ENCODE peak calls at places on chromosomes 4 and X, in eight cellular contexts. I is fibroblast of lung, U is neural crest cell, A is GM13977, W is OCI-LY7, D is endothelial cell, Q is endodermal cell, O is Calu3. L is an unnamed sample.

GRCh38 chrX:9604111-9604907 is 139.5 kb downstream of the TBL1X start:
- DNase-seq in I (no peak), U (no peak), A (no peak), W (no peak), D (no peak), Q (no peak), O (no peak), L (no peak)

GRCh38 chr4:158051401-158052235 is 121.2 kb downstream of the GASK1B start:
- DNase-seq in I (peak; percentile 94), U (no peak), A (no peak), W (no peak), D (no peak), Q (no peak), O (no peak), L (no peak)

GRCh38 chr4:95547708-95548471 is 883 bp downstream of the UNC5C start:
- DNase-seq in I (no peak), U (peak; percentile 41), A (no peak), W (no peak), D (peak; percentile 28), Q (peak; percentile 68), O (no peak), L (peak; percentile 17)

GRCh38 chr4:40377462-40378385 is 42.6 kb downstream of the CHRNA9 start:
- DNase-seq in I (peak; percentile 31), U (no peak), A (no peak), W (no peak), D (no peak), Q (no peak), O (no peak), L (no peak)

GRCh38 chrX:140715787-140716186 is 6.2 kb downstream of the LINC00632 start:
- DNase-seq in I (peak; percentile 84), U (no peak), A (no peak), W (no peak), D (no peak), Q (no peak), O (no peak), L (no peak)

GRCh38 chrX:131650637-131651410 is 107.0 kb downstream of the OR13H1 start:
- DNase-seq in I (no peak), U (no peak), A (no peak), W (no peak), D (no peak), Q (no peak), O (no peak), L (no peak)

GRCh38 chrX:64975491-64975890 is 759 bp downstream of the ZC4H2 start:
- DNase-seq in I (peak; percentile 3), U (peak; percentile 29), A (no peak), W (peak; percentile 49), D (peak; percentile 27), Q (peak; percentile 72), O (peak; percentile 33), L (no peak)

GRCh38 chr4:153530996-153531375 is 64.8 kb downstream of the TMEM131L start:
- DNase-seq in I (no peak), U (no peak), A (no peak), W (no peak), D (no peak), Q (no peak), O (no peak), L (no peak)

GRCh38 chr4:151165205-151166000 is 66.0 kb downstream of the RPS3A start:
- DNase-seq in I (peak; percentile 32), U (no peak), A (no peak), W (no peak), D (no peak), Q (no peak), O (no peak), L (no peak)

GRCh38 chrX:37786666-37787337 is 6.9 kb downstream of the CYBB start:
- DNase-seq in I (no peak), U (no peak), A (no peak), W (peak; percentile 74), D (no peak), Q (no peak), O (no peak), L (no peak)

GRCh38 chrX:115268421-115268820 is 21.1 kb upstream of the LUZP4 start:
- DNase-seq in I (peak; percentile 6), U (no peak), A (no peak), W (no peak), D (no peak), Q (peak; percentile 58), O (peak; percentile 7), L (no peak)

GRCh38 chrX:70554523-70554922 is 109.9 kb downstream of the DLG3 start:
- DNase-seq in I (peak; percentile 45), U (no peak), A (no peak), W (no peak), D (no peak), Q (no peak), O (no peak), L (no peak)

GRCh38 chr4:84224522-84224921 is 274.6 kb downstream of the NKX6-1 start:
- DNase-seq in I (no peak), U (no peak), A (no peak), W (no peak), D (no peak), Q (no peak), O (no peak), L (no peak)

GRCh38 chr4:3440011-3440410 is 1.8 kb upstream of the HGFAC start:
- DNase-seq in I (no peak), U (no peak), A (no peak), W (no peak), D (no peak), Q (no peak), O (no peak), L (no peak)

GRCh38 chrX:10656214-10656613 is 35.8 kb upstream of the MID1 start:
- DNase-seq in I (no peak), U (no peak), A (no peak), W (no peak), D (no peak), Q (no peak), O (no peak), L (no peak)

GRCh38 chrX:10665681-10666080 is 45.3 kb upstream of the MID1 start:
- DNase-seq in I (no peak), U (no peak), A (no peak), W (no peak), D (no peak), Q (no peak), O (no peak), L (no peak)

GRCh38 chrX:10666102-10666501 is 45.7 kb upstream of the MID1 start:
- DNase-seq in I (no peak), U (no peak), A (no peak), W (no peak), D (no peak), Q (no peak), O (no peak), L (no peak)

DNA sequence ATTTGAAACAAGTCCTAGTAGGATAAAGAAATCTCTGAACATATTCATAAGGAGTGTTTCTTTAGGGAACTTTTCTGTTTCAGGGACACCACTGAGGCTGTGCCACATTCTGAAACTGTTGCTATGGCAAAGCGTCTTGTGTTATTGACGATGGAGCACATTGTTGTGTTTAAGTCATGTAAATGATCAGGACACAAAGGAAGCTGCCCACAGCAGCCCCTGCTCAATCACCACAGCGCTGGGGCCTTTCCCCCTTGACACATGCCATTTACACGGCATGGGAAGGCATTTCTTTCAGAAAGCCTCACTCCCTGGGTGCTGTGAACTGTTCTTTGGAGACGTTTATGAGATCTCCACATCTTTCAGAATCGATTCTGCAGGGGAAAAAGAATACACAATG is 39.8 kb upstream of the MID1 start:
- DNase-seq in I (no peak), U (peak; percentile 19), A (no peak), W (no peak), D (no peak), Q (peak; percentile 54), O (no peak), L (no peak)
- TF ChIP-seq CTCF in I (no peak), U (no peak), A (no peak), W (no peak), D (no peak), Q (no peak), O (no peak), L (no peak)

GRCh38 chrX:151680805-151681204 is 14.5 kb upstream of the PRRG3 start:
- DNase-seq in I (peak; percentile 2), U (peak; percentile 59), A (peak; percentile 60), W (peak; percentile 44), D (peak; percentile 67), Q (peak; percentile 91), O (peak; percentile 70), L (peak; percentile 48)

GRCh38 chrX:151675121-151675746 is 20.0 kb upstream of the PRRG3 start:
- DNase-seq in I (no peak), U (no peak), A (no peak), W (no peak), D (no peak), Q (no peak), O (no peak), L (no peak)

DNA sequence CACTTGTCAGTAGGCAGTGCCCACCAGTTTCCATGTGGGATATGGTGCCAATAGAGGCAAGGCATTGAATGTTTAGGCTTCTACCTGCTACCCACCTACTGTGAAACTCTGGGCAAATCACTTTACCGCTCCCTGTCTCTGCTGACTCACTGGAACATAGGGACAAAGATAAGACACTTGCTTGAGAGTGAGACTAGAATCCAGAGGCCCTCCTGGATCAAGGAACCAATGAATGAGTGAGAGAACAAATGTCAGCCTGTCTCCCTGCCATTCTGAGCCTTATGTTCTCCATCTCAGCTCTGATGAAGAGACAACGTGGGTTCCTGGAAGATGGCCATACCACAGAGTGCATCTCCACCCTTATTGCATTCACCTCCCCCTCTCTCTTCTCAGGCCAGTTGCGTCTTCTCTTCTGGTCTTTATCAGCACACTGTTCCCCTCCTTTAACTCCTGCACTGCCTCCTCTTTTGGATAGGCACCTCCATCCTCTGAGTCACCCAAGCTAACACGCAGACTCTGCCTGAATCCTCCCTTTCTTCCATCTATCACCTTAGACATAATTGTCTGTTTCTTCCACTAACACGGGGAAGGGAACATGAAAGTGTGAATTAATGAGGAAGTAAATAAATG is 15.3 kb upstream of the PRRG3 start:
- DNase-seq in I (no peak), U (no peak), A (no peak), W (no peak), D (no peak), Q (no peak), O (no peak), L (no peak)
- TF ChIP-seq CTCF in I (no peak), U (no peak), A (no peak), W (no peak), D (no peak), Q (no peak), O (no peak), L (no peak)

GRCh38 chr4:41934813-41935651 is at the start of gene TMEM33:
- DNase-seq in I (peak; percentile 86), U (peak; percentile 63), A (peak; percentile 83), W (peak; percentile 90), D (peak; percentile 70), Q (peak; percentile 95), O (peak; percentile 77), L (peak; percentile 50)
- TF ChIP-seq CTCF in I (peak; percentile 13), U (peak; percentile 48), A (no peak), W (peak; percentile 11), D (no peak), Q (peak; percentile 49), O (no peak), L (peak; percentile 33)

GRCh38 chr4:180057198-180057821 is 2185.9 kb upstream of the TENM3 start:
- DNase-seq in I (peak; percentile 15), U (no peak), A (no peak), W (no peak), D (peak; percentile 27), Q (peak; percentile 59), O (no peak), L (peak; percentile 13)
- TF ChIP-seq CTCF in I (no peak), U (peak; percentile 55), A (peak; percentile 50), W (peak; percentile 68), D (peak; percentile 73), Q (peak; percentile 79), O (no peak), L (peak; percentile 68)

GRCh38 chr4:113943863-113944262 is 35.6 kb downstream of the ARSJ start:
- DNase-seq in I (no peak), U (no peak), A (no peak), W (no peak), D (no peak), Q (no peak), O (no peak), L (no peak)
- TF ChIP-seq CTCF in I (no peak), U (no peak), A (no peak), W (no peak), D (no peak), Q (no peak), O (no peak), L (no peak)

L was measured in progenitor cell of endocrine pancreas.